ENCODE peak calls at places on chromosome 15, in ten cellular contexts. One of them, this sample, is unnamed.

GRCh38 chr15:66611257-66612053 is 45.7 kb upstream of the LCTL start:
- DNase-seq in left ventricle myocardium inferior: no peak
- DNase-seq in mammary epithelial cell: no peak
- DNase-seq in left lung: peak; percentile 76
- DNase-seq in lower lobe of right lung: peak; percentile 53
- DNase-seq in upper lobe of right lung: peak; percentile 72
- DNase-seq in fibroblast of lung: no peak
- DNase-seq in astrocyte: no peak
- DNase-seq in psoas muscle: no peak
- DNase-seq in breast epithelium: no peak
- DNase-seq in this sample: no peak

GRCh38 chr15:67685008-67685599 is 140.2 kb upstream of the SKOR1 start:
- DNase-seq in astrocyte: peak; percentile 31
- DNase-seq in mammary epithelial cell: peak; percentile 26
- DNase-seq in breast epithelium: no peak
- DNase-seq in psoas muscle: no peak
- DNase-seq in left lung: no peak
- DNase-seq in left ventricle myocardium inferior: no peak
- DNase-seq in fibroblast of lung: peak; percentile 50
- DNase-seq in upper lobe of right lung: no peak
- DNase-seq in lower lobe of right lung: no peak
- DNase-seq in this sample: no peak

GRCh38 chr15:33119263-33119662 is 75.3 kb downstream of the FMN1 start:
- DNase-seq in upper lobe of right lung: no peak
- DNase-seq in mammary epithelial cell: no peak
- DNase-seq in fibroblast of lung: no peak
- DNase-seq in breast epithelium: no peak
- DNase-seq in astrocyte: no peak
- DNase-seq in psoas muscle: no peak
- DNase-seq in left ventricle myocardium inferior: no peak
- DNase-seq in left lung: no peak
- DNase-seq in lower lobe of right lung: no peak
- DNase-seq in this sample: no peak

GRCh38 chr15:47333758-47334157 is 383.5 kb upstream of the SEMA6D start:
- DNase-seq in left lung: no peak
- DNase-seq in upper lobe of right lung: no peak
- DNase-seq in astrocyte: no peak
- DNase-seq in mammary epithelial cell: no peak
- DNase-seq in breast epithelium: no peak
- DNase-seq in lower lobe of right lung: no peak
- DNase-seq in left ventricle myocardium inferior: no peak
- DNase-seq in fibroblast of lung: no peak
- DNase-seq in psoas muscle: no peak
- DNase-seq in this sample: no peak

GRCh38 chr15:70431854-70432253 is 331.5 kb downstream of the UACA start:
- DNase-seq in mammary epithelial cell: no peak
- DNase-seq in left ventricle myocardium inferior: no peak
- DNase-seq in breast epithelium: peak; percentile 28
- DNase-seq in upper lobe of right lung: no peak
- DNase-seq in astrocyte: no peak
- DNase-seq in left lung: no peak
- DNase-seq in lower lobe of right lung: no peak
- DNase-seq in psoas muscle: no peak
- DNase-seq in fibroblast of lung: no peak
- DNase-seq in this sample: no peak

GRCh38 chr15:77295446-77295845 is 124.5 kb downstream of the PEAK1 start:
- DNase-seq in left ventricle myocardium inferior: no peak
- DNase-seq in left lung: no peak
- DNase-seq in breast epithelium: no peak
- DNase-seq in psoas muscle: no peak
- DNase-seq in lower lobe of right lung: no peak
- DNase-seq in fibroblast of lung: peak; percentile 82
- DNase-seq in upper lobe of right lung: no peak
- DNase-seq in astrocyte: peak; percentile 79
- DNase-seq in mammary epithelial cell: peak; percentile 55
- DNase-seq in this sample: no peak

GRCh38 chr15:87873501-87873900 is 383.0 kb downstream of the NTRK3 start:
- DNase-seq in mammary epithelial cell: no peak
- DNase-seq in breast epithelium: no peak
- DNase-seq in lower lobe of right lung: no peak
- DNase-seq in psoas muscle: no peak
- DNase-seq in fibroblast of lung: peak; percentile 32
- DNase-seq in left ventricle myocardium inferior: no peak
- DNase-seq in astrocyte: no peak
- DNase-seq in upper lobe of right lung: no peak
- DNase-seq in left lung: no peak
- DNase-seq in this sample: no peak

GRCh38 chr15:29070471-29071192 is 184.9 kb downstream of the APBA2 start:
- DNase-seq in left ventricle myocardium inferior: no peak
- DNase-seq in mammary epithelial cell: no peak
- DNase-seq in upper lobe of right lung: peak; percentile 37
- DNase-seq in fibroblast of lung: peak; percentile 13
- DNase-seq in left lung: no peak
- DNase-seq in lower lobe of right lung: no peak
- DNase-seq in astrocyte: no peak
- DNase-seq in psoas muscle: no peak
- DNase-seq in breast epithelium: no peak
- DNase-seq in this sample: no peak

DNA sequence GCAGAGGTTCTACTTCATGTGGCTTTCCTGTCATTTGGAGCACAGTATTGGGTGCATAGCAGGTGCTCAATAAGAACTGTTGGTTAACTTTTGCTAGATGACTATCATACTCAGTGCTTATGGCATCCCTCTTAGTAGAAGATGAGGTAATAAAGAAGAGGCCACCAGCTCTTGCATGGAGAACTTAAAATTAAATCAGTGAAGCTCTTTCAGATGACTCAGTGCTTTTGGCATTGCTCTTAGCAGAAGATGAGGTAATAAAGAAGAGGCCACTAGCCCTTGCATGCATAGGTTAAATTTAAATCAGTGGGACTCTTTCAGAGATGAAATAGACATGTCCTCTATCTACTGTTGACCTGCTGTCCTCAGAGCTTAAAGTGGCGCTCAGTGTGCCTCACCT is 109.4 kb upstream of the FGF7 start:
- DNase-seq in astrocyte: peak; percentile 85
- DNase-seq in psoas muscle: no peak
- DNase-seq in breast epithelium: no peak
- DNase-seq in left ventricle myocardium inferior: no peak
- DNase-seq in lower lobe of right lung: no peak
- DNase-seq in fibroblast of lung: peak; percentile 87
- DNase-seq in upper lobe of right lung: no peak
- DNase-seq in left lung: no peak
- DNase-seq in mammary epithelial cell: peak; percentile 60
- DNase-seq in this sample: no peak
- TF ChIP-seq CTCF in astrocyte: no peak
- TF ChIP-seq CTCF in psoas muscle: no peak
- TF ChIP-seq CTCF in breast epithelium: no peak
- TF ChIP-seq CTCF in left ventricle myocardium inferior: no peak
- TF ChIP-seq CTCF in lower lobe of right lung: no peak
- TF ChIP-seq CTCF in fibroblast of lung: no peak
- TF ChIP-seq CTCF in upper lobe of right lung: no peak
- TF ChIP-seq CTCF in left lung: no peak
- TF ChIP-seq CTCF in mammary epithelial cell: no peak
- TF ChIP-seq CTCF in this sample: no peak

GRCh38 chr15:94930441-94930840 is 699.1 kb downstream of the MCTP2 start:
- DNase-seq in lower lobe of right lung: no peak
- DNase-seq in left lung: no peak
- DNase-seq in left ventricle myocardium inferior: no peak
- DNase-seq in mammary epithelial cell: peak; percentile 28
- DNase-seq in fibroblast of lung: no peak
- DNase-seq in breast epithelium: no peak
- DNase-seq in upper lobe of right lung: no peak
- DNase-seq in astrocyte: no peak
- DNase-seq in psoas muscle: no peak
- DNase-seq in this sample: no peak

GRCh38 chr15:94929282-94929681 is 697.9 kb downstream of the MCTP2 start:
- DNase-seq in fibroblast of lung: no peak
- DNase-seq in breast epithelium: no peak
- DNase-seq in left ventricle myocardium inferior: no peak
- DNase-seq in psoas muscle: no peak
- DNase-seq in mammary epithelial cell: no peak
- DNase-seq in astrocyte: no peak
- DNase-seq in upper lobe of right lung: no peak
- DNase-seq in lower lobe of right lung: no peak
- DNase-seq in left lung: no peak
- DNase-seq in this sample: no peak

GRCh38 chr15:94930945-94931344 is 699.6 kb downstream of the MCTP2 start:
- DNase-seq in upper lobe of right lung: no peak
- DNase-seq in psoas muscle: no peak
- DNase-seq in left lung: no peak
- DNase-seq in mammary epithelial cell: no peak
- DNase-seq in astrocyte: no peak
- DNase-seq in left ventricle myocardium inferior: no peak
- DNase-seq in fibroblast of lung: no peak
- DNase-seq in breast epithelium: no peak
- DNase-seq in lower lobe of right lung: no peak
- DNase-seq in this sample: no peak

GRCh38 chr15:94937243-94937642 is 705.9 kb downstream of the MCTP2 start:
- DNase-seq in left lung: no peak
- DNase-seq in fibroblast of lung: no peak
- DNase-seq in lower lobe of right lung: no peak
- DNase-seq in psoas muscle: no peak
- DNase-seq in breast epithelium: no peak
- DNase-seq in left ventricle myocardium inferior: no peak
- DNase-seq in upper lobe of right lung: no peak
- DNase-seq in astrocyte: no peak
- DNase-seq in mammary epithelial cell: no peak
- DNase-seq in this sample: no peak

DNA sequence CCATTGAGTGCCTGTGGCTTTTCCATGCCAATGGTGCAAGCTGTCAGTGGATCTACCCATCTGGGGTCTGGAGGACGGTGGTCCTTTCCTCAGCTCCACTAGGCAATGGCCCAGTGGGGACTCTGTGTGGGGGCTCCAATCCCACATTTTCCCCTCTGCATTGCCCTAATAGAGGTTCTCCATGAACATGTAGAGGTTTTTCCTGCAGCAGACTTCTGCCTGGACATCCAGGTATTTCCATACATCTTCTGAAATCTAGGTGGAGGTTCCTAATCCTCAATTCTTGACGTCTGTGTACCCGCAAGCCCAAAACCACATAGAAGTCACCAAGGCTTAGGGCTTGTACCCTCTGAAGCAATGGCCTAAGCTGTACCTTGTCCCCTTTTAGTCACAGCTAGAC is 703.1 kb downstream of the MCTP2 start:
- DNase-seq in lower lobe of right lung: no peak
- DNase-seq in astrocyte: no peak
- DNase-seq in left lung: no peak
- DNase-seq in psoas muscle: no peak
- DNase-seq in breast epithelium: no peak
- DNase-seq in left ventricle myocardium inferior: no peak
- DNase-seq in upper lobe of right lung: no peak
- DNase-seq in fibroblast of lung: no peak
- DNase-seq in mammary epithelial cell: no peak
- DNase-seq in this sample: no peak
- H3K9me3 ChIP-seq in lower lobe of right lung: no peaks in the 10 kb centered on the region
- H3K9me3 ChIP-seq in astrocyte: no peaks in the 10 kb centered on the region
- H3K9me3 ChIP-seq in left lung: no peaks in the 10 kb centered on the region
- H3K9me3 ChIP-seq in psoas muscle: peaks cover 4% of the 10 kb centered on the region
- H3K9me3 ChIP-seq in breast epithelium: peaks cover 12% of the 10 kb centered on the region
- H3K9me3 ChIP-seq in left ventricle myocardium inferior: no peaks in the 10 kb centered on the region
- H3K9me3 ChIP-seq in upper lobe of right lung: no peaks in the 10 kb centered on the region
- H3K9me3 ChIP-seq in fibroblast of lung: no peaks in the 10 kb centered on the region
- H3K9me3 ChIP-seq in mammary epithelial cell: no peaks in the 10 kb centered on the region
- H3K9me3 ChIP-seq in this sample: no peaks in the 10 kb centered on the region

GRCh38 chr15:55514414-55514850 is 6.4 kb upstream of the DNAAF4 start:
- DNase-seq in mammary epithelial cell: no peak
- DNase-seq in lower lobe of right lung: peak; percentile 81
- DNase-seq in left ventricle myocardium inferior: no peak
- DNase-seq in fibroblast of lung: no peak
- DNase-seq in left lung: no peak
- DNase-seq in breast epithelium: no peak
- DNase-seq in astrocyte: no peak
- DNase-seq in upper lobe of right lung: peak; percentile 81
- DNase-seq in psoas muscle: no peak
- DNase-seq in this sample: no peak

GRCh38 chr15:55518009-55518408 is 10.0 kb upstream of the DNAAF4 start:
- DNase-seq in psoas muscle: no peak
- DNase-seq in breast epithelium: no peak
- DNase-seq in fibroblast of lung: no peak
- DNase-seq in left lung: no peak
- DNase-seq in astrocyte: no peak
- DNase-seq in lower lobe of right lung: no peak
- DNase-seq in mammary epithelial cell: no peak
- DNase-seq in left ventricle myocardium inferior: no peak
- DNase-seq in upper lobe of right lung: no peak
- DNase-seq in this sample: no peak

GRCh38 chr15:55522741-55523450 is 14.9 kb upstream of the DNAAF4 start:
- DNase-seq in lower lobe of right lung: no peak
- DNase-seq in upper lobe of right lung: no peak
- DNase-seq in left lung: no peak
- DNase-seq in breast epithelium: no peak
- DNase-seq in psoas muscle: no peak
- DNase-seq in fibroblast of lung: no peak
- DNase-seq in mammary epithelial cell: no peak
- DNase-seq in left ventricle myocardium inferior: no peak
- DNase-seq in astrocyte: no peak
- DNase-seq in this sample: no peak

GRCh38 chr15:55515991-55516776 is 8.2 kb upstream of the DNAAF4 start:
- DNase-seq in mammary epithelial cell: no peak
- DNase-seq in astrocyte: no peak
- DNase-seq in breast epithelium: no peak
- DNase-seq in psoas muscle: no peak
- DNase-seq in left lung: no peak
- DNase-seq in fibroblast of lung: no peak
- DNase-seq in upper lobe of right lung: no peak
- DNase-seq in left ventricle myocardium inferior: no peak
- DNase-seq in lower lobe of right lung: no peak
- DNase-seq in this sample: no peak

DNA sequence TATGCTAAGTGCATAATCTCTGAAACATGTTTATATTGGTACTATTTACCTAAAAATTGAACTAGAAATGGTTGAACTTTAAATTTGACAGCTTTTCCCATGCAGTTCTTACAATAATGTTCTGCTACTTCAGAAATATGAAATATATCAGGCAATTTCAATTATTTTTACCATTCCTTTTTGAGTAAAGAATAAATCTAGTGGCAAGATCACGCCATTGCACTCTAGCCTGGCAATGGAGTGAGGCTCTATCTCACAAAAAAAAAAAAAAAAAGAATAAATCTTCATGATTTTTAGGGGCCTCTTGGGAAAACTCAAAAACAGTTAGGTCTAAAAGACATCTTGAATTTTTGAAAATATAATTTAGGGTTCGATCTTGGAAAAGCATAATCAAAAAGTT is 10.6 kb upstream of the DNAAF4 start:
- DNase-seq in astrocyte: no peak
- DNase-seq in left ventricle myocardium inferior: no peak
- DNase-seq in fibroblast of lung: no peak
- DNase-seq in mammary epithelial cell: no peak
- DNase-seq in lower lobe of right lung: no peak
- DNase-seq in upper lobe of right lung: no peak
- DNase-seq in breast epithelium: no peak
- DNase-seq in psoas muscle: no peak
- DNase-seq in left lung: no peak
- DNase-seq in this sample: no peak
- TF ChIP-seq CTCF in astrocyte: peak; percentile 20
- TF ChIP-seq CTCF in left ventricle myocardium inferior: no peak
- TF ChIP-seq CTCF in fibroblast of lung: peak; percentile 35
- TF ChIP-seq CTCF in mammary epithelial cell: peak; percentile 10
- TF ChIP-seq CTCF in lower lobe of right lung: no peak
- TF ChIP-seq CTCF in upper lobe of right lung: no peak
- TF ChIP-seq CTCF in breast epithelium: no peak
- TF ChIP-seq CTCF in psoas muscle: peak; percentile 5
- TF ChIP-seq CTCF in left lung: no peak
- TF ChIP-seq CTCF in this sample: no peak

GRCh38 chr15:98480858-98481257 is 167.5 kb upstream of the IGF1R start:
- DNase-seq in mammary epithelial cell: no peak
- DNase-seq in upper lobe of right lung: no peak
- DNase-seq in breast epithelium: no peak
- DNase-seq in psoas muscle: no peak
- DNase-seq in left lung: no peak
- DNase-seq in left ventricle myocardium inferior: no peak
- DNase-seq in fibroblast of lung: no peak
- DNase-seq in astrocyte: no peak
- DNase-seq in lower lobe of right lung: no peak
- DNase-seq in this sample: no peak

GRCh38 chr15:98476559-98476958 is 171.8 kb upstream of the IGF1R start:
- DNase-seq in left lung: no peak
- DNase-seq in lower lobe of right lung: no peak
- DNase-seq in fibroblast of lung: no peak
- DNase-seq in left ventricle myocardium inferior: no peak
- DNase-seq in upper lobe of right lung: no peak
- DNase-seq in astrocyte: no peak
- DNase-seq in breast epithelium: no peak
- DNase-seq in mammary epithelial cell: no peak
- DNase-seq in psoas muscle: no peak
- DNase-seq in this sample: no peak
- H3K9me3 ChIP-seq in left lung: no peaks in the 10 kb centered on the region
- H3K9me3 ChIP-seq in lower lobe of right lung: peaks cover 22% of the 10 kb centered on the region
- H3K9me3 ChIP-seq in fibroblast of lung: no peaks in the 10 kb centered on the region
- H3K9me3 ChIP-seq in left ventricle myocardium inferior: peaks cover 30% of the 10 kb centered on the region
- H3K9me3 ChIP-seq in upper lobe of right lung: peaks cover 7% of the 10 kb centered on the region
- H3K9me3 ChIP-seq in astrocyte: peaks cover 3% of the 10 kb centered on the region
- H3K9me3 ChIP-seq in breast epithelium: peaks cover 16% of the 10 kb centered on the region
- H3K9me3 ChIP-seq in mammary epithelial cell: no peaks in the 10 kb centered on the region
- H3K9me3 ChIP-seq in psoas muscle: peaks cover 17% of the 10 kb centered on the region
- H3K9me3 ChIP-seq in this sample: no peaks in the 10 kb centered on the region